ENCODE peak calls at places on chromosomes 1 and 21, in four cellular contexts. D is GDM1; Y is Caco-2; J is activated CD8-positive, alpha-beta memory T cell treated with anti-CD3 and anti-CD28 coated beads for 48 hours. A is an unnamed sample.

GRCh38 chr1:17639703-17640340 is 100.3 kb downstream of the ARHGEF10L start:
- DNase-seq in D (no peak), Y (no peak), J (no peak), A (no peak)

GRCh38 chr1:27027575-27028250 is 15.1 kb upstream of the TENT5B start:
- DNase-seq in D (no peak), Y (peak; percentile 26), J (no peak), A (peak; percentile 72)

GRCh38 chr1:160862151-160863061 is at the start of gene CD244:
- DNase-seq in D (peak; percentile 95), Y (no peak), J (peak; percentile 63), A (no peak)

GRCh38 chr1:114328505-114328904 is 174.8 kb upstream of the SYT6 start:
- DNase-seq in D (no peak), Y (no peak), J (no peak), A (no peak)

GRCh38 chr1:187445066-187445465 is 616.3 kb downstream of the PLA2G4A start:
- DNase-seq in D (no peak), Y (no peak), J (no peak), A (no peak)

GRCh38 chr1:29157269-29157601 is 24.5 kb downstream of the SRSF4 start:
- DNase-seq in D (no peak), Y (no peak), J (no peak), A (no peak)

GRCh38 chr1:53375440-53375839 is 47.6 kb upstream of the LRP8 start:
- DNase-seq in D (no peak), Y (no peak), J (no peak), A (no peak)

GRCh38 chr1:225896937-225897549 is 8.1 kb upstream of the LEFTY1 start:
- DNase-seq in D (no peak), Y (no peak), J (no peak), A (peak; percentile 68)

GRCh38 chr1:99756598-99756997 is 9.8 kb downstream of the FRRS1 start:
- DNase-seq in D (no peak), Y (no peak), J (no peak), A (no peak)

GRCh38 chr21:41630249-41630648 is 122.3 kb upstream of the TMPRSS2 start:
- DNase-seq in D (no peak), Y (no peak), J (no peak), A (no peak)

GRCh38 chr1:38817958-38818705 is 41.4 kb downstream of the RRAGC start:
- DNase-seq in D (peak; percentile 17), Y (peak; percentile 55), J (no peak), A (no peak)

GRCh38 chr1:7654725-7655124 is 116.4 kb upstream of the VAMP3 start:
- DNase-seq in D (no peak), Y (no peak), J (no peak), A (no peak)

GRCh38 chr1:246669659-246670058 is 54.5 kb upstream of the SCCPDH start:
- DNase-seq in D (no peak), Y (no peak), J (no peak), A (no peak)